ENCODE peak calls at places on chromosome 12, in seven cellular contexts. One of them, this sample, is unnamed.

GRCh38 chr12:618626-619025 is 44.6 kb downstream of the NINJ2 start:
- DNase-seq in CD4-positive, CD25-positive, alpha-beta regulatory T cell: no peak
- DNase-seq in MM.1S: no peak
- DNase-seq in breast epithelium: no peak
- DNase-seq in lung: peak; percentile 69
- DNase-seq in astrocyte: no peak
- DNase-seq in GM12878: no peak
- DNase-seq in this sample: no peak

GRCh38 chr12:78209851-78210493 is 379.3 kb downstream of the NAV3 start:
- DNase-seq in CD4-positive, CD25-positive, alpha-beta regulatory T cell: no peak
- DNase-seq in MM.1S: no peak
- DNase-seq in breast epithelium: no peak
- DNase-seq in lung: no peak
- DNase-seq in astrocyte: no peak
- DNase-seq in GM12878: no peak
- DNase-seq in this sample: no peak

GRCh38 chr12:52191841-52192791 is at the start of gene KRT80:
- DNase-seq in CD4-positive, CD25-positive, alpha-beta regulatory T cell: no peak
- DNase-seq in MM.1S: peak; percentile 21
- DNase-seq in breast epithelium: peak; percentile 97
- DNase-seq in lung: peak; percentile 88
- DNase-seq in astrocyte: peak; percentile 99
- DNase-seq in GM12878: no peak
- DNase-seq in this sample: peak; percentile 51

GRCh38 chr12:68495666-68496065 is 115.0 kb upstream of the RAP1B start:
- DNase-seq in CD4-positive, CD25-positive, alpha-beta regulatory T cell: no peak
- DNase-seq in MM.1S: no peak
- DNase-seq in breast epithelium: no peak
- DNase-seq in lung: no peak
- DNase-seq in astrocyte: peak; percentile 80
- DNase-seq in GM12878: no peak
- DNase-seq in this sample: no peak

GRCh38 chr12:28121433-28121832 is 68.8 kb upstream of the CCDC91 start:
- DNase-seq in CD4-positive, CD25-positive, alpha-beta regulatory T cell: no peak
- DNase-seq in MM.1S: no peak
- DNase-seq in breast epithelium: no peak
- DNase-seq in lung: no peak
- DNase-seq in astrocyte: no peak
- DNase-seq in GM12878: no peak
- DNase-seq in this sample: no peak

GRCh38 chr12:57756406-57757341 is 1.8 kb downstream of the MARCHF9 start:
- DNase-seq in CD4-positive, CD25-positive, alpha-beta regulatory T cell: peak; percentile 70
- DNase-seq in MM.1S: peak; percentile 63
- DNase-seq in breast epithelium: no peak
- DNase-seq in lung: no peak
- DNase-seq in astrocyte: no peak
- DNase-seq in GM12878: no peak
- DNase-seq in this sample: no peak

GRCh38 chr12:85866929-85867776 is 6.9 kb upstream of the NTS start:
- DNase-seq in CD4-positive, CD25-positive, alpha-beta regulatory T cell: no peak
- DNase-seq in MM.1S: peak; percentile 54
- DNase-seq in breast epithelium: no peak
- DNase-seq in lung: peak; percentile 42
- DNase-seq in astrocyte: peak; percentile 44
- DNase-seq in GM12878: no peak
- DNase-seq in this sample: no peak

GRCh38 chr12:20132818-20133217 is 235.5 kb upstream of the PDE3A start:
- DNase-seq in CD4-positive, CD25-positive, alpha-beta regulatory T cell: no peak
- DNase-seq in MM.1S: no peak
- DNase-seq in breast epithelium: no peak
- DNase-seq in lung: no peak
- DNase-seq in astrocyte: no peak
- DNase-seq in GM12878: no peak
- DNase-seq in this sample: no peak

GRCh38 chr12:91958816-91959215 is 186.8 kb downstream of the BTG1 start:
- DNase-seq in CD4-positive, CD25-positive, alpha-beta regulatory T cell: no peak
- DNase-seq in MM.1S: peak; percentile 9
- DNase-seq in breast epithelium: no peak
- DNase-seq in lung: no peak
- DNase-seq in astrocyte: peak; percentile 80
- DNase-seq in GM12878: no peak
- DNase-seq in this sample: no peak

GRCh38 chr12:132276066-132276719 is 53.2 kb downstream of the GALNT9 start:
- DNase-seq in CD4-positive, CD25-positive, alpha-beta regulatory T cell: no peak
- DNase-seq in MM.1S: no peak
- DNase-seq in breast epithelium: no peak
- DNase-seq in lung: no peak
- DNase-seq in astrocyte: no peak
- DNase-seq in GM12878: no peak
- DNase-seq in this sample: no peak

GRCh38 chr12:50934371-50934851 is 17.9 kb upstream of the HIGD1C start:
- DNase-seq in CD4-positive, CD25-positive, alpha-beta regulatory T cell: no peak
- DNase-seq in MM.1S: no peak
- DNase-seq in breast epithelium: no peak
- DNase-seq in lung: no peak
- DNase-seq in astrocyte: no peak
- DNase-seq in GM12878: no peak
- DNase-seq in this sample: no peak

GRCh38 chr12:93089805-93090569 is 160.9 kb upstream of the EEA1 start:
- DNase-seq in CD4-positive, CD25-positive, alpha-beta regulatory T cell: peak; percentile 11
- DNase-seq in MM.1S: no peak
- DNase-seq in breast epithelium: no peak
- DNase-seq in lung: no peak
- DNase-seq in astrocyte: peak; percentile 90
- DNase-seq in GM12878: no peak
- DNase-seq in this sample: no peak

GRCh38 chr12:10235761-10236631 is 23.3 kb downstream of the GABARAPL1 start:
- DNase-seq in CD4-positive, CD25-positive, alpha-beta regulatory T cell: peak; percentile 41
- DNase-seq in MM.1S: peak; percentile 57
- DNase-seq in breast epithelium: no peak
- DNase-seq in lung: no peak
- DNase-seq in astrocyte: no peak
- DNase-seq in GM12878: no peak
- DNase-seq in this sample: no peak

GRCh38 chr12:110370732-110371141 is 32.8 kb downstream of the ANAPC7 start:
- DNase-seq in CD4-positive, CD25-positive, alpha-beta regulatory T cell: no peak
- DNase-seq in MM.1S: no peak
- DNase-seq in breast epithelium: no peak
- DNase-seq in lung: no peak
- DNase-seq in astrocyte: no peak
- DNase-seq in GM12878: no peak
- DNase-seq in this sample: no peak

GRCh38 chr12:118586433-118586832 is 210.1 kb downstream of the SUDS3 start:
- DNase-seq in CD4-positive, CD25-positive, alpha-beta regulatory T cell: no peak
- DNase-seq in MM.1S: no peak
- DNase-seq in breast epithelium: no peak
- DNase-seq in lung: no peak
- DNase-seq in astrocyte: no peak
- DNase-seq in GM12878: no peak
- DNase-seq in this sample: no peak

GRCh38 chr12:49088190-49088931 is 6.2 kb downstream of the DHH start:
- DNase-seq in CD4-positive, CD25-positive, alpha-beta regulatory T cell: peak; percentile 77
- DNase-seq in MM.1S: peak; percentile 72
- DNase-seq in breast epithelium: no peak
- DNase-seq in lung: peak; percentile 84
- DNase-seq in astrocyte: peak; percentile 87
- DNase-seq in GM12878: peak; percentile 44
- DNase-seq in this sample: peak; percentile 43

GRCh38 chr12:101715045-101715444 is 17.6 kb downstream of the CHPT1 start:
- DNase-seq in CD4-positive, CD25-positive, alpha-beta regulatory T cell: no peak
- DNase-seq in MM.1S: no peak
- DNase-seq in breast epithelium: no peak
- DNase-seq in lung: no peak
- DNase-seq in astrocyte: no peak
- DNase-seq in GM12878: no peak
- DNase-seq in this sample: no peak
- H3K27ac ChIP-seq in CD4-positive, CD25-positive, alpha-beta regulatory T cell: no peak overlapping the region
- H3K27ac ChIP-seq in MM.1S: no peak overlapping the region
- H3K27ac ChIP-seq in breast epithelium: no peak overlapping the region
- H3K27ac ChIP-seq in lung: peak overlapping the region; percentile 2
- H3K27ac ChIP-seq in astrocyte: no peak overlapping the region
- H3K27ac ChIP-seq in GM12878: no peak overlapping the region
- H3K27ac ChIP-seq in this sample: no peak overlapping the region

DNA sequence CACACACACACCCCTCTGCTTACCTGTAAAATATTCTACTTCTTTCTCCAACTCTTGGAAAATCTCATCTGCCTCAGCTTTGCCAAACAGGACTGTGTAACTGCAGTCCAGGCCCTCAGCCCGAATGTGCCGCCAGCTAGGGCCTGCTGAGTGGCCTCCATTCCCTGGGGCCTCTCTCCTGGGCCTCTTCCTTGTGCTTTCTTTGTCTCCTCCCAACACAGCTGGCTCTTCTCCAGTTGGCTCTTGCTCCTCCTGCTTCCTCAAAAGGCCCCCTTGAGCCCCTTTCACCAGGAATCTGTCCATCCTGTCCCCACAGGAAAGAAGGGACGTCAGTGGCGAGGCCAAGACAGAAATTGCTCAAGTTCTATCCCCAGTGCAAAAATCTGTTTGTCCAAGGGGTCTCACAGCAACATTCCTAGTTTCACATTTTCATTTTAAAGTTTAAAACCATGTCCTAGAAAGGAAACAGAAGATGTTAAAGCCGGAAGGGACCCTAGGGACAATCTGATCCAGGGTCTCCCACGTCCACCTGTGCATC is 719 bp downstream of the ALKBH2 start:
- DNase-seq in CD4-positive, CD25-positive, alpha-beta regulatory T cell: no peak
- DNase-seq in MM.1S: no peak
- DNase-seq in breast epithelium: no peak
- DNase-seq in lung: no peak
- DNase-seq in astrocyte: no peak
- DNase-seq in GM12878: no peak
- DNase-seq in this sample: no peak
- H3K27ac ChIP-seq in CD4-positive, CD25-positive, alpha-beta regulatory T cell: peak overlapping the region; percentile 76
- H3K27ac ChIP-seq in MM.1S: peak overlapping the region; percentile 41
- H3K27ac ChIP-seq in breast epithelium: peak overlapping the region; percentile 85
- H3K27ac ChIP-seq in lung: no peak overlapping the region
- H3K27ac ChIP-seq in astrocyte: peak overlapping the region; percentile 63
- H3K27ac ChIP-seq in GM12878: peak overlapping the region; percentile 77
- H3K27ac ChIP-seq in this sample: peak overlapping the region; percentile 62

GRCh38 chr12:111446044-111446581 is 40.4 kb downstream of the SH2B3 start:
- DNase-seq in CD4-positive, CD25-positive, alpha-beta regulatory T cell: no peak
- DNase-seq in MM.1S: no peak
- DNase-seq in breast epithelium: no peak
- DNase-seq in lung: no peak
- DNase-seq in astrocyte: no peak
- DNase-seq in GM12878: no peak
- DNase-seq in this sample: no peak

GRCh38 chr12:111443586-111443985 is 37.9 kb downstream of the SH2B3 start:
- DNase-seq in CD4-positive, CD25-positive, alpha-beta regulatory T cell: no peak
- DNase-seq in MM.1S: no peak
- DNase-seq in breast epithelium: no peak
- DNase-seq in lung: no peak
- DNase-seq in astrocyte: no peak
- DNase-seq in GM12878: no peak
- DNase-seq in this sample: no peak

GRCh38 chr12:111444314-111444705 is 38.6 kb downstream of the SH2B3 start:
- DNase-seq in CD4-positive, CD25-positive, alpha-beta regulatory T cell: no peak
- DNase-seq in MM.1S: peak; percentile 67
- DNase-seq in breast epithelium: no peak
- DNase-seq in lung: no peak
- DNase-seq in astrocyte: peak; percentile 64
- DNase-seq in GM12878: peak; percentile 86
- DNase-seq in this sample: no peak

GRCh38 chr12:111445311-111446043 is 39.8 kb downstream of the SH2B3 start:
- DNase-seq in CD4-positive, CD25-positive, alpha-beta regulatory T cell: no peak
- DNase-seq in MM.1S: no peak
- DNase-seq in breast epithelium: no peak
- DNase-seq in lung: no peak
- DNase-seq in astrocyte: no peak
- DNase-seq in GM12878: no peak
- DNase-seq in this sample: no peak

DNA sequence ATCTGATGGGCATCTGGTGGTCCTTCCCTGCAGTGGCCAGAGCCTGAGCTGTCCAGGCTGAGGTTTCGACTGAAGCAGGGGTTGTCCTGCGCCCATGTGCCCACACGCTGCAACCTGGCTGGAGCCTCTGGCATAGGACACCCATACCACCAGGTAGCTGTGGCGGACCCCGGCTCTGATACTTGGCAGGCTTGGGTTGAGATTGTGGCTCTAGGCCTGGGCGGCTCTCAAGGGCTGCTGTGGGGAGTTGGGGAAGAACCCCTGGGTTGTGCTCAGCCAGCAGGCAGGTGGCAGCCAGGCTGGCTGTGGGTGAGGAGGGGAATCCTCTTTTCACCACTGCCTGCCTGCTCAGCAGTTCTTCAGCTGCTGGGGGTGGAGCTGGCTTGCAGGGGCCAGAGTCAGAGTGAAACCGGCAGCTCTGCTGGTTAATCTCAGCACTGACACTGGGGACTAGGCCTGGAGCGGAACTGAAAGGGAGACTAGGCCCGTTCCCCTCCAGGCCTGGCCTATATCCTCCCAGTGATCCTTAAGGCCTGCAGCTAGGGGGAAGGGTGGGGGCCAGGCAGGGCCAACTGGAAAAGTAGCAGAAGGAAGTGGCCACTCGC is 39.1 kb downstream of the SH2B3 start:
- DNase-seq in CD4-positive, CD25-positive, alpha-beta regulatory T cell: peak; percentile 81
- DNase-seq in MM.1S: peak; percentile 89
- DNase-seq in breast epithelium: no peak
- DNase-seq in lung: peak; percentile 63
- DNase-seq in astrocyte: no peak
- DNase-seq in GM12878: peak; percentile 94
- DNase-seq in this sample: no peak
- H3K27ac ChIP-seq in CD4-positive, CD25-positive, alpha-beta regulatory T cell: peak overlapping the region; percentile 81
- H3K27ac ChIP-seq in MM.1S: peak overlapping the region; percentile 99
- H3K27ac ChIP-seq in breast epithelium: peak overlapping the region; percentile 80
- H3K27ac ChIP-seq in lung: no peak overlapping the region
- H3K27ac ChIP-seq in astrocyte: peak overlapping the region; percentile 29
- H3K27ac ChIP-seq in GM12878: peak overlapping the region; percentile 95
- H3K27ac ChIP-seq in this sample: peak overlapping the region; percentile 8

GRCh38 chr12:74906224-74906623 is 303.4 kb downstream of the KCNC2 start:
- DNase-seq in CD4-positive, CD25-positive, alpha-beta regulatory T cell: no peak
- DNase-seq in MM.1S: no peak
- DNase-seq in breast epithelium: no peak
- DNase-seq in lung: no peak
- DNase-seq in astrocyte: no peak
- DNase-seq in GM12878: no peak
- DNase-seq in this sample: no peak

GRCh38 chr12:74915718-74916117 is 293.9 kb downstream of the KCNC2 start:
- DNase-seq in CD4-positive, CD25-positive, alpha-beta regulatory T cell: no peak
- DNase-seq in MM.1S: no peak
- DNase-seq in breast epithelium: no peak
- DNase-seq in lung: no peak
- DNase-seq in astrocyte: no peak
- DNase-seq in GM12878: no peak
- DNase-seq in this sample: no peak

GRCh38 chr12:74914378-74914777 is 295.3 kb downstream of the KCNC2 start:
- DNase-seq in CD4-positive, CD25-positive, alpha-beta regulatory T cell: no peak
- DNase-seq in MM.1S: no peak
- DNase-seq in breast epithelium: no peak
- DNase-seq in lung: no peak
- DNase-seq in astrocyte: no peak
- DNase-seq in GM12878: no peak
- DNase-seq in this sample: no peak

DNA sequence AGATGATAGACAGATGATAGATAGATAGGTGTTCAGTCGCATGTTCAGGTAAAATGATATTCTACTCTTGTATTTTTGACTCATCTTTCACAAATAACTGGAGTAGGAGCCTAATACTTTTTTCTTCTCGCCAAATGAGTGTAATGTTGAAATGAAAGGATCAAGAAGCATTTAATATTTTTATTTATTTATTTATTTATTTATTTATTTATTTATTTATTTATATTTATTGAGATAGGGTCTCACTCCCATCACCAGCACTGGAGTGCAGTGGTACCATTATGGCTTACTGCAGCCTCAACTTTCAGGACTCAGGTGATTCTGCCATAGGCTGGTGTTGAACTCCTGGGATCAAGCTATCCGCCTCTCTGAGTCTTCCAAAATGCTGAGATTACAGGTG is 298.8 kb downstream of the KCNC2 start:
- DNase-seq in CD4-positive, CD25-positive, alpha-beta regulatory T cell: no peak
- DNase-seq in MM.1S: no peak
- DNase-seq in breast epithelium: no peak
- DNase-seq in lung: no peak
- DNase-seq in astrocyte: no peak
- DNase-seq in GM12878: no peak
- DNase-seq in this sample: no peak
- H3K27ac ChIP-seq in CD4-positive, CD25-positive, alpha-beta regulatory T cell: no peak overlapping the region
- H3K27ac ChIP-seq in MM.1S: no peak overlapping the region
- H3K27ac ChIP-seq in breast epithelium: no peak overlapping the region
- H3K27ac ChIP-seq in lung: no peak overlapping the region
- H3K27ac ChIP-seq in astrocyte: no peak overlapping the region
- H3K27ac ChIP-seq in GM12878: no peak overlapping the region
- H3K27ac ChIP-seq in this sample: no peak overlapping the region